ENCODE peak calls at places on chromosomes 2 and 18, in six cellular contexts. E, Q, G, R, Z and U are unnamed samples.

GRCh38 chr2:235061656-235062055 is 109.8 kb downstream of the SH3BP4 start:
- DNase-seq in E (no peak), Q (no peak), G (no peak), R (no peak), Z (no peak), U (no peak)

GRCh38 chr2:64737547-64737946 is 83.8 kb upstream of the SERTAD2 start:
- DNase-seq in E (peak; percentile 46), Q (no peak), G (no peak), R (peak; percentile 41), Z (no peak), U (no peak)

GRCh38 chr18:68738572-68738971 is 23.7 kb upstream of the TMX3 start:
- DNase-seq in E (no peak), Q (no peak), G (no peak), R (no peak), Z (no peak), U (no peak)

GRCh38 chr2:200471928-200472645 is 37.8 kb downstream of the KCTD18 start:
- DNase-seq in E (no peak), Q (no peak), G (no peak), R (no peak), Z (no peak), U (no peak)

GRCh38 chr2:195563857-195564512 is 93.0 kb upstream of the SLC39A10 start:
- DNase-seq in E (peak; percentile 93), Q (no peak), G (peak; percentile 86), R (peak; percentile 90), Z (no peak), U (peak; percentile 81)

GRCh38 chr2:12534646-12535263 is 182.0 kb upstream of the TRIB2 start:
- DNase-seq in E (peak; percentile 99), Q (no peak), G (peak; percentile 97), R (peak; percentile 97), Z (no peak), U (peak; percentile 87)

GRCh38 chr2:160200921-160201320 is 849 bp upstream of the ITGB6 start:
- DNase-seq in E (no peak), Q (no peak), G (no peak), R (no peak), Z (no peak), U (no peak)

GRCh38 chr18:49343179-49343578 is 117.3 kb downstream of the DYM start:
- DNase-seq in E (no peak), Q (no peak), G (no peak), R (no peak), Z (no peak), U (no peak)

GRCh38 chr18:13309031-13309430 is 90.5 kb downstream of the LDLRAD4 start:
- DNase-seq in E (no peak), Q (no peak), G (no peak), R (no peak), Z (no peak), U (no peak)

GRCh38 chr18:62586781-62587487 is 64.1 kb downstream of the ZCCHC2 start:
- DNase-seq in E (no peak), Q (no peak), G (no peak), R (no peak), Z (no peak), U (no peak)

GRCh38 chr18:70234667-70235459 is 29.4 kb upstream of the RTTN start:
- DNase-seq in E (peak; percentile 52), Q (no peak), G (no peak), R (peak; percentile 62), Z (no peak), U (no peak)

GRCh38 chr2:234699456-234699855 is 202.6 kb upstream of the ARL4C start:
- DNase-seq in E (no peak), Q (no peak), G (no peak), R (no peak), Z (peak; percentile 70), U (no peak)

GRCh38 chr2:202034249-202035088 is 814 bp downstream of the FZD7 start:
- DNase-seq in E (no peak), Q (peak; percentile 41), G (peak; percentile 50), R (no peak), Z (no peak), U (peak; percentile 28)

GRCh38 chr2:7430869-7431641 is 513.8 kb downstream of the RNF144A start:
- DNase-seq in E (no peak), Q (peak; percentile 47), G (no peak), R (no peak), Z (peak; percentile 82), U (no peak)

GRCh38 chr2:26606847-26607190 is 34.3 kb downstream of the CIB4 start:
- DNase-seq in E (no peak), Q (no peak), G (no peak), R (no peak), Z (peak; percentile 38), U (no peak)

GRCh38 chr2:232315049-232315922 is 63.3 kb upstream of the ALPP start:
- DNase-seq in E (peak; percentile 96), Q (peak; percentile 75), G (no peak), R (peak; percentile 30), Z (no peak), U (peak; percentile 73)
- TF ChIP-seq CTCF in E (peak; percentile 59), Q (peak; percentile 51), G (no peak), R (no peak), Z (peak; percentile 36), U (peak; percentile 21)

GRCh38 chr2:3305431-3305830 is 72.2 kb downstream of the EIPR1 start:
- DNase-seq in E (no peak), Q (no peak), G (no peak), R (no peak), Z (no peak), U (no peak)

GRCh38 chr2:3302421-3302750 is 75.2 kb downstream of the EIPR1 start:
- DNase-seq in E (no peak), Q (no peak), G (no peak), R (no peak), Z (no peak), U (no peak)

GRCh38 chr2:3303583-3304406 is 73.8 kb downstream of the EIPR1 start:
- DNase-seq in E (peak; percentile 73), Q (peak; percentile 84), G (peak; percentile 87), R (peak; percentile 77), Z (peak; percentile 89), U (peak; percentile 90)

GRCh38 chr2:3301001-3301400 is 76.6 kb downstream of the EIPR1 start:
- DNase-seq in E (no peak), Q (no peak), G (peak; percentile 2), R (peak; percentile 41), Z (no peak), U (peak; percentile 28)

DNA sequence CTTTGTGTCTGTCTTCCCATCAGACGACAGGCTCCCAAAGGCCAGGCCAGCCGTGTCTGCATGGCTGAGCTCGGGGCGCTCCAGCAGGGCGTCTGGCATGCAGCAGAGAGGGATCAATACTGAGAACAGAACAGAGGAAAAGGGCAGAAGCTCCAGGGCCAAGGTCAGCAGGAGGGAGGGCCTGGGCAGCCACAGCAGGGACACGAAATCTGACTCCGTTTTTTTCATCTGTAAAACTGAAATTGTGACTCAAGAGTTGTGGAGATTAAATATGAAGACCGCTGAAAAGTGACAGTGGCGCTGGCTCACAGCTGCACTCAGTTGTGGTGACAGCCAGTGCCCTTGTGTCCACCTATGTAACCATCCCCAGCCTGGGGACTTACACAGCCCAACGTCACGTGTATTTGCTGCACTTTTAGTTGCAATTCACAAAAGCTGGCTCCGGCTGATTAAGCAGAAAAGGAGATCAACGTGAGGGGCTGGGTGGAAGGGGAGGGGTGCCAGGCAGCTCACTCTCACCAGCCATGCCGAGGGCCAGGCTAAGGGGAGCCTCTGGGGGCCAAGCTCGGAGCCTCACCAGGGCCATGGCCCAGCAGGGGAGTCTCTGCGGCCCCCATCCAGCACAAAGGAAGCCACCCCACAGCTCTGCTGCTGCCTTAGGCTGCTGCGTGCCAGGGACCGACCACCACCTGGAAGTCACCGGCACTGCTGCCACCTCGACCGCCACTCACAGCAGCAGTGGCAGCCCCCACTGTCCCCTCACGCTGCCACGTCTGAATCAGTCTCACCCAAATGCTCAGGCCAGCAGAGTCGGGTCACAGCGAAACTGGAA is 74.7 kb downstream of the EIPR1 start:
- DNase-seq in E (no peak), Q (no peak), G (no peak), R (no peak), Z (no peak), U (no peak)
- H3K4me3 ChIP-seq in E (peak overlapping the region; percentile 33), Q (peak overlapping the region; percentile 61), G (peak overlapping the region; percentile 49), R (no peak overlapping the region), Z (peak overlapping the region; percentile 26), U (peak overlapping the region; percentile 15)

DNA sequence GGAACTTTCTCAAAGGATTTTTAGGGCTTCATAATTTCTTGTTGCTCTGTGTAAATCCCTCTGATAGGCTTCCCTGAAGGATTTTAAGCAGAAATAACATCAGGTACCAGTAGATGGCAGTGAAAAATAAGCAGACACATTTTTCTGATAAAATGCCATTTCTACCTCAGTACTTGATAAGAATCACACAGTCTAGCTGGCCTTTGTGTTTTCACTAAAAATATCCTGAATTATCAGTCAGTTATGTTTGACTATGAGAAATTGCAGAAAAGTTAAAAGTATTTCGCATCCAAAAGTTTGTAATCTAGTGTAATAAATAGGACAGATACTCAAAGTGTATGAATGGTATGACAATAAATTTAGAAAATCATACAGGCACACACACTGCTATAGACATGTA is 68.7 kb downstream of the DNAJC10 start:
- DNase-seq in E (peak; percentile 40), Q (no peak), G (peak; percentile 66), R (peak; percentile 60), Z (no peak), U (peak; percentile 63)
- TF ChIP-seq CTCF in E (peak; percentile 61), Q (peak; percentile 63), G (peak; percentile 61), R (peak; percentile 59), Z (peak; percentile 24), U (peak; percentile 59)

GRCh38 chr2:216117566-216117965 is 8.4 kb downstream of the XRCC5 start:
- DNase-seq in E (no peak), Q (no peak), G (no peak), R (peak; percentile 77), Z (no peak), U (peak; percentile 23)

GRCh38 chr2:216114476-216115223 is 5.5 kb downstream of the XRCC5 start:
- DNase-seq in E (peak; percentile 98), Q (peak; percentile 96), G (peak; percentile 100), R (peak; percentile 99), Z (peak; percentile 99), U (peak; percentile 100)

GRCh38 chr2:216115224-216115582 is 6.1 kb downstream of the XRCC5 start:
- DNase-seq in E (no peak), Q (no peak), G (no peak), R (no peak), Z (no peak), U (peak; percentile 28)

GRCh38 chr2:216118474-216118873 is 9.3 kb downstream of the XRCC5 start:
- DNase-seq in E (peak; percentile 40), Q (no peak), G (peak; percentile 13), R (peak; percentile 61), Z (no peak), U (no peak)

DNA sequence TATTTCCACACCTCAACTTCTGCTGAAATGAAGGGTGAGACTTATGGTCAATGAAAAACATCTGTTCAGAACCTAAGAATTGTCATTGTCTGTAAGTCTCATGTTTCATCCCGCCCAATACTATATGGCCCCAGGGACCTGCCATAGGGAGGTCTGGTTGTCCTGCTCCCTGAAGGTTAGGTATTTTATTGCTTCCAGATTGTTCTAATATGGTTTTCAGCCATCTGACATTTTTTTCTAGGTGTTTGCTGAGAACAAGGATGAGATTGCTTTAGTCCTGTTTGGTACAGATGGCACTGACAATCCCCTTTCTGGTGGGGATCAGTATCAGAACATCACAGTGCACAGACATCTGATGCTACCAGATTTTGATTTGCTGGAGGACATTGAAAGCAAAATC is 7.3 kb downstream of the XRCC5 start:
- DNase-seq in E (peak; percentile 10), Q (no peak), G (no peak), R (no peak), Z (no peak), U (no peak)
- H3K4me3 ChIP-seq in E (no peak overlapping the region), Q (no peak overlapping the region), G (no peak overlapping the region), R (no peak overlapping the region), Z (no peak overlapping the region), U (no peak overlapping the region)

GRCh38 chr2:74080346-74080745 is 67.4 kb downstream of the BOLA3 start:
- DNase-seq in E (no peak), Q (no peak), G (peak; percentile 11), R (no peak), Z (no peak), U (no peak)
- TF ChIP-seq CTCF in E (peak; percentile 14), Q (peak; percentile 25), G (peak; percentile 17), R (no peak), Z (no peak), U (peak; percentile 10)